ENCODE peak calls at places on chromosomes 6 and 20, in six cellular contexts. T is H1, U is GM12878, L is endothelial cell of umbilical vein, B is HepG2, R is K562. V is an unnamed sample.
A peak's percentile ranks its signal among the peaks of the same experiment; 100 is the strongest.

GRCh38 chr6:99882151-99882702 is 111.8 kb downstream of the MCHR2 start:
- DNase-seq in T (no peak), U (no peak), L (no peak), B (no peak), R (no peak), V (no peak)

GRCh38 chr6:5751525-5752252 is 255.0 kb downstream of the NRN1 start:
- DNase-seq in T (no peak), U (no peak), L (no peak), B (no peak), R (no peak), V (no peak)

GRCh38 chr20:46562373-46563169 is 12.1 kb upstream of the OCSTAMP start:
- DNase-seq in T (peak; percentile 90), U (no peak), L (peak; percentile 80), B (peak; percentile 87), R (peak; percentile 88), V (peak; percentile 47)

GRCh38 chr20:53940883-53941546 is 129.4 kb downstream of the BCAS1 start:
- DNase-seq in T (peak; percentile 28), U (no peak), L (peak; percentile 92), B (no peak), R (no peak), V (no peak)

GRCh38 chr6:104784884-104785283 is 74.8 kb downstream of the HACE1 start:
- DNase-seq in T (no peak), U (no peak), L (peak; percentile 64), B (no peak), R (no peak), V (no peak)

GRCh38 chr6:29964904-29965872 is 22.9 kb downstream of the HLA-A start:
- DNase-seq in T (no peak), U (peak; percentile 89), L (peak; percentile 94), B (peak; percentile 94), R (peak; percentile 76), V (peak; percentile 73)

GRCh38 chr20:62824476-62825287 is 7.8 kb downstream of the COL9A3 start:
- DNase-seq in T (peak; percentile 54), U (no peak), L (no peak), B (peak; percentile 62), R (peak; percentile 76), V (no peak)

GRCh38 chr20:24492698-24493097 is 23.3 kb downstream of the SYNDIG1 start:
- DNase-seq in T (no peak), U (no peak), L (no peak), B (no peak), R (no peak), V (no peak)

GRCh38 chr6:83838727-83839126 is 14.4 kb upstream of the RIPPLY2 start:
- DNase-seq in T (no peak), U (no peak), L (no peak), B (no peak), R (no peak), V (no peak)

GRCh38 chr6:169454204-169454871 is 200.7 kb upstream of the THBS2 start:
- DNase-seq in T (no peak), U (no peak), L (no peak), B (peak; percentile 11), R (peak; percentile 43), V (no peak)

GRCh38 chr6:138500045-138500665 is 861 bp upstream of the NHSL1 start:
- DNase-seq in T (no peak), U (no peak), L (no peak), B (peak; percentile 63), R (no peak), V (no peak)

GRCh38 chr6:41373919-41374617 is 38.7 kb downstream of the NCR2 start:
- DNase-seq in T (peak; percentile 84), U (no peak), L (no peak), B (no peak), R (no peak), V (no peak)

GRCh38 chr6:34441526-34441925 is 15.7 kb upstream of the RPS10 start:
- DNase-seq in T (no peak), U (no peak), L (no peak), B (no peak), R (no peak), V (no peak)

GRCh38 chr6:103707596-103708325 is 1152.0 kb downstream of the HACE1 start:
- DNase-seq in T (no peak), U (no peak), L (no peak), B (no peak), R (no peak), V (no peak)

GRCh38 chr6:169620171-169621125 is 81.4 kb downstream of the WDR27 start:
- DNase-seq in T (no peak), U (no peak), L (no peak), B (peak; percentile 60), R (no peak), V (no peak)

GRCh38 chr6:167394820-167395219 is 69.9 kb downstream of the TTLL2 start:
- DNase-seq in T (no peak), U (no peak), L (no peak), B (no peak), R (no peak), V (no peak)

GRCh38 chr20:37299718-37300529 is 10.5 kb downstream of the MANBAL start:
- DNase-seq in T (no peak), U (no peak), L (no peak), B (peak; percentile 52), R (peak; percentile 46), V (no peak)
- TF ChIP-seq MAX in T (no peak), U (no peak), L (no peak), B (no peak), R (no peak), V (no peak)

GRCh38 chr20:21336455-21337151 is 33.5 kb downstream of the XRN2 start:
- DNase-seq in T (no peak), U (no peak), L (no peak), B (peak; percentile 25), R (no peak), V (no peak)
- TF ChIP-seq POLR2AphosphoS5 in T (no peak), U (no peak), L (no peak), B (no peak), R (no peak), V (no peak)

GRCh38 chr6:108365488-108365887 is 70.6 kb downstream of the AFG1L start:
- DNase-seq in T (no peak), U (no peak), L (no peak), B (no peak), R (no peak), V (no peak)
- TF ChIP-seq POLR2A in T (no peak), U (no peak), L (no peak), B (no peak), R (no peak), V (no peak)

GRCh38 chr6:132084811-132085509 is 133.8 kb upstream of the CCN2 start:
- DNase-seq in T (no peak), U (peak; percentile 15), L (peak; percentile 95), B (no peak), R (no peak), V (no peak)
- TF ChIP-seq MAX in T (no peak), U (no peak), L (no peak), B (no peak), R (no peak), V (no peak)

GRCh38 chr6:43921548-43922422 is 151.8 kb downstream of the VEGFA start:
- DNase-seq in T (no peak), U (no peak), L (no peak), B (no peak), R (no peak), V (no peak)

GRCh38 chr6:43922423-43923375 is 152.7 kb downstream of the VEGFA start:
- DNase-seq in T (no peak), U (no peak), L (no peak), B (no peak), R (no peak), V (no peak)

GRCh38 chr6:43923376-43924221 is 153.6 kb downstream of the VEGFA start:
- DNase-seq in T (no peak), U (no peak), L (no peak), B (no peak), R (no peak), V (peak; percentile 7)

GRCh38 chr6:43926644-43927524 is 156.9 kb downstream of the VEGFA start:
- DNase-seq in T (no peak), U (no peak), L (peak; percentile 57), B (peak; percentile 90), R (peak; percentile 84), V (peak; percentile 72)

GRCh38 chr6:43924222-43924702 is 154.3 kb downstream of the VEGFA start:
- DNase-seq in T (no peak), U (peak; percentile 21), L (no peak), B (no peak), R (no peak), V (no peak)
- TF ChIP-seq POLR2AphosphoS5 in T (no peak), U (no peak), L (no peak), B (no peak), R (no peak), V (no peak)

DNA sequence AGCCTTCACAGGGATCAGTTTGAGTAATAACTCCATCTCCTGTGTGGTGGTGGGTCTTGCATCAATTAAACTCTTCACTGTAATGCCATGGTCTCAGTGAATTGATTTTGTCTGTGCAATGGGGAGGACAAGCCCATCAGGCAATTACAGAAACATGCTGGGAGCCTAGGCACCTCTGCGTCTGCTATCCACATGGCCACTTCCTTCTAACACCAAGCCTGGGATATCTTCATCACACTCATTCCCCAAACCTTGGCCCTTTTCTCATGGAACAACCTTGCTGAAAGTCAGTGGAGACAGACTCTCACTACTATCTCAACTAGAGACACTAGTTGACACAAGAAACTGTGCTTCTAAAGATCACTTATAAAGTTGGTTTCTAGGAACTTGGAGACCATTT is 210.1 kb upstream of the SHLD1 start:
- DNase-seq in T (no peak), U (no peak), L (no peak), B (no peak), R (no peak), V (no peak)
- TF ChIP-seq POLR2A in T (no peak), U (peak; percentile 50), L (no peak), B (no peak), R (no peak), V (no peak)

GRCh38 chr6:131789219-131789618 is 18.6 kb upstream of the ENPP1 start:
- DNase-seq in T (no peak), U (no peak), L (no peak), B (no peak), R (no peak), V (no peak)

GRCh38 chr6:131792091-131792496 is 15.7 kb upstream of the ENPP1 start:
- DNase-seq in T (no peak), U (no peak), L (no peak), B (peak; percentile 42), R (no peak), V (no peak)

GRCh38 chr6:131787079-131787478 is 20.7 kb upstream of the ENPP1 start:
- DNase-seq in T (no peak), U (no peak), L (no peak), B (peak; percentile 59), R (no peak), V (no peak)

GRCh38 chr6:131784561-131784960 is 23.3 kb upstream of the ENPP1 start:
- DNase-seq in T (no peak), U (no peak), L (no peak), B (no peak), R (no peak), V (no peak)

GRCh38 chr6:131787955-131788712 is 19.7 kb upstream of the ENPP1 start:
- DNase-seq in T (no peak), U (no peak), L (no peak), B (peak; percentile 47), R (no peak), V (no peak)
- TF ChIP-seq MAX in T (no peak), U (no peak), L (no peak), B (no peak), R (no peak), V (no peak)

V was measured in HCT116.